ENCODE peak calls at places on chromosomes 11 and 22, in eight cellular contexts. One of them, this sample, is unnamed.

GRCh38 chr22:24758164-24758799 is 16.2 kb downstream of the PIWIL3 start:
- DNase-seq in mucosa of descending colon: no peak
- DNase-seq in PC-3: peak; percentile 68
- DNase-seq in GM23338: peak; percentile 83
- DNase-seq in heart left ventricle: peak; percentile 50
- DNase-seq in OCI-LY7: peak; percentile 64
- DNase-seq in brain microvascular endothelial cell: peak; percentile 25
- DNase-seq in neuronal stem cell: peak; percentile 53
- DNase-seq in this sample: peak; percentile 68

GRCh38 chr11:80165763-80166162 is 724.9 kb upstream of the TENM4 start:
- DNase-seq in mucosa of descending colon: no peak
- DNase-seq in PC-3: peak; percentile 31
- DNase-seq in GM23338: no peak
- DNase-seq in heart left ventricle: no peak
- DNase-seq in OCI-LY7: no peak
- DNase-seq in brain microvascular endothelial cell: peak; percentile 31
- DNase-seq in neuronal stem cell: no peak
- DNase-seq in this sample: no peak

GRCh38 chr11:104060004-104060403 is 23.6 kb downstream of the DDI1 start:
- DNase-seq in mucosa of descending colon: no peak
- DNase-seq in PC-3: no peak
- DNase-seq in GM23338: no peak
- DNase-seq in heart left ventricle: no peak
- DNase-seq in OCI-LY7: no peak
- DNase-seq in brain microvascular endothelial cell: no peak
- DNase-seq in neuronal stem cell: no peak
- DNase-seq in this sample: no peak

GRCh38 chr22:25081409-25081824 is 118.2 kb upstream of the CRYBB3 start:
- DNase-seq in mucosa of descending colon: no peak
- DNase-seq in PC-3: peak; percentile 33
- DNase-seq in GM23338: peak; percentile 73
- DNase-seq in heart left ventricle: no peak
- DNase-seq in OCI-LY7: peak; percentile 47
- DNase-seq in brain microvascular endothelial cell: no peak
- DNase-seq in neuronal stem cell: no peak
- DNase-seq in this sample: peak; percentile 60

GRCh38 chr11:100686476-100686875 is 612 bp upstream of the ARHGAP42 start:
- DNase-seq in mucosa of descending colon: no peak
- DNase-seq in PC-3: no peak
- DNase-seq in GM23338: peak; percentile 73
- DNase-seq in heart left ventricle: no peak
- DNase-seq in OCI-LY7: no peak
- DNase-seq in brain microvascular endothelial cell: no peak
- DNase-seq in neuronal stem cell: no peak
- DNase-seq in this sample: no peak

GRCh38 chr11:34449013-34449412 is 10.3 kb downstream of the CAT start:
- DNase-seq in mucosa of descending colon: no peak
- DNase-seq in PC-3: no peak
- DNase-seq in GM23338: no peak
- DNase-seq in heart left ventricle: no peak
- DNase-seq in OCI-LY7: peak; percentile 39
- DNase-seq in brain microvascular endothelial cell: peak; percentile 10
- DNase-seq in neuronal stem cell: no peak
- DNase-seq in this sample: no peak

GRCh38 chr11:122755409-122755808 is 82.9 kb upstream of the CRTAM start:
- DNase-seq in mucosa of descending colon: no peak
- DNase-seq in PC-3: no peak
- DNase-seq in GM23338: no peak
- DNase-seq in heart left ventricle: no peak
- DNase-seq in OCI-LY7: no peak
- DNase-seq in brain microvascular endothelial cell: no peak
- DNase-seq in neuronal stem cell: no peak
- DNase-seq in this sample: no peak

GRCh38 chr11:79100093-79100704 is 340.6 kb downstream of the TENM4 start:
- DNase-seq in mucosa of descending colon: no peak
- DNase-seq in PC-3: peak; percentile 80
- DNase-seq in GM23338: peak; percentile 78
- DNase-seq in heart left ventricle: no peak
- DNase-seq in OCI-LY7: peak; percentile 53
- DNase-seq in brain microvascular endothelial cell: peak; percentile 33
- DNase-seq in neuronal stem cell: no peak
- DNase-seq in this sample: peak; percentile 73

GRCh38 chr11:110123003-110123402 is 29.8 kb downstream of the ZC3H12C start:
- DNase-seq in mucosa of descending colon: no peak
- DNase-seq in PC-3: no peak
- DNase-seq in GM23338: peak; percentile 6
- DNase-seq in heart left ventricle: no peak
- DNase-seq in OCI-LY7: no peak
- DNase-seq in brain microvascular endothelial cell: peak; percentile 68
- DNase-seq in neuronal stem cell: no peak
- DNase-seq in this sample: no peak

GRCh38 chr22:40009231-40009769 is 14.5 kb downstream of the FAM83F start:
- DNase-seq in mucosa of descending colon: peak; percentile 52
- DNase-seq in PC-3: peak; percentile 57
- DNase-seq in GM23338: peak; percentile 88
- DNase-seq in heart left ventricle: no peak
- DNase-seq in OCI-LY7: no peak
- DNase-seq in brain microvascular endothelial cell: peak; percentile 15
- DNase-seq in neuronal stem cell: peak; percentile 83
- DNase-seq in this sample: no peak

GRCh38 chr11:67250059-67251043 is 15.9 kb upstream of the GRK2 start:
- DNase-seq in mucosa of descending colon: no peak
- DNase-seq in PC-3: no peak
- DNase-seq in GM23338: no peak
- DNase-seq in heart left ventricle: no peak
- DNase-seq in OCI-LY7: no peak
- DNase-seq in brain microvascular endothelial cell: no peak
- DNase-seq in neuronal stem cell: no peak
- DNase-seq in this sample: no peak

GRCh38 chr11:126483796-126484195 is 128.3 kb downstream of the ST3GAL4 start:
- DNase-seq in mucosa of descending colon: peak; percentile 4
- DNase-seq in PC-3: no peak
- DNase-seq in GM23338: no peak
- DNase-seq in heart left ventricle: no peak
- DNase-seq in OCI-LY7: no peak
- DNase-seq in brain microvascular endothelial cell: no peak
- DNase-seq in neuronal stem cell: peak; percentile 18
- DNase-seq in this sample: no peak

GRCh38 chr11:33545941-33546340 is 154.7 kb downstream of the C11orf91 start:
- DNase-seq in mucosa of descending colon: no peak
- DNase-seq in PC-3: peak; percentile 27
- DNase-seq in GM23338: no peak
- DNase-seq in heart left ventricle: no peak
- DNase-seq in OCI-LY7: no peak
- DNase-seq in brain microvascular endothelial cell: no peak
- DNase-seq in neuronal stem cell: no peak
- DNase-seq in this sample: no peak

GRCh38 chr22:48940988-48941902 is 886.4 kb downstream of the BRD1 start:
- DNase-seq in mucosa of descending colon: no peak
- DNase-seq in PC-3: no peak
- DNase-seq in GM23338: no peak
- DNase-seq in heart left ventricle: no peak
- DNase-seq in OCI-LY7: no peak
- DNase-seq in brain microvascular endothelial cell: no peak
- DNase-seq in neuronal stem cell: no peak
- DNase-seq in this sample: no peak

GRCh38 chr11:116454020-116454645 is 318.7 kb downstream of the BUD13 start:
- DNase-seq in mucosa of descending colon: no peak
- DNase-seq in PC-3: peak; percentile 52
- DNase-seq in GM23338: peak; percentile 80
- DNase-seq in heart left ventricle: peak; percentile 39
- DNase-seq in OCI-LY7: peak; percentile 41
- DNase-seq in brain microvascular endothelial cell: peak; percentile 31
- DNase-seq in neuronal stem cell: no peak
- DNase-seq in this sample: peak; percentile 69

GRCh38 chr22:42979606-42980005 is 35.3 kb downstream of the PACSIN2 start:
- DNase-seq in mucosa of descending colon: no peak
- DNase-seq in PC-3: no peak
- DNase-seq in GM23338: no peak
- DNase-seq in heart left ventricle: no peak
- DNase-seq in OCI-LY7: no peak
- DNase-seq in brain microvascular endothelial cell: no peak
- DNase-seq in neuronal stem cell: no peak
- DNase-seq in this sample: no peak

GRCh38 chr22:45341503-45341902 is 31.8 kb downstream of the FAM118A start:
- DNase-seq in mucosa of descending colon: no peak
- DNase-seq in PC-3: no peak
- DNase-seq in GM23338: no peak
- DNase-seq in heart left ventricle: no peak
- DNase-seq in OCI-LY7: no peak
- DNase-seq in brain microvascular endothelial cell: no peak
- DNase-seq in neuronal stem cell: no peak
- DNase-seq in this sample: no peak

DNA sequence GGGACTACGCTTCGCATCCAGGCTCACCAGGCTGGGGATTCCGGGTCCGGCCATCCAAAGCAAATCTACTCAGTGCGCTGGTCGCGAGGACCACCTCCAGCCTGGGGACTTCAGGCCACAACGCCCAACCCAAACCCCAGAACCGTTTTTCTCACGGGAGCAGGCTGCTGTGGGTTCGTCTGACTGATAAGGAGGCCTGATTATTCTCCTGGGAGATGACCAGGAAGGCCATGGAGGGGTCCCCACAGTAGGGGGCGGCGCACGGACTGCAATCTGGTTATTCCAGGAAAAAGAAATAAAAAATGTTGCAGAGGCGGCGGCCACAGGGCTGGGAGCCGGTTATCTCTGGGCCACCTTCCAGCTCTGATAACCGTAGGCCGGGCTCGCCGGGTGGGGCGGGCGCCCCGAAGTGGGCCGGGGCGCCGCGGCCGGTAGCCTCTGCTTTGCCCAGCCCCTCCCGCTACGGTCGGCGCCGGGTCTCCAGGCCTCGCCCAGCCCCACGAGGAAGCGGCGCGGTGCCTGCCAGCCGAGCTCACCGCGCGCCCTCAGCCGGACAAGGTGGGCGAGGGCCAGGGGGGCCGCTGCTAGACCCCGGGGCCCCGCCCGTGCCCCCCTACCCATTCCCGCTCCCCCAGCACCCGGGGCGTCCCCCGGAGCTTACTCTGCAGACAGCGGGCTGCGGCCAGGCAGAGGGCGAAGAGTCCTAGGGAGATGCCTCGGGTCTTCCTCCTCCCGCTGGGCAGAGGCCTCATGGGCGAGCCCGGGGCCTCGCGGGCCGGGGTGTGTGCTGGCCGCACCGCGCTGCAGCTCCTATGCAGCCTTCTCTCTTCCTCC is 450 bp downstream of the VSTM5 start:
- DNase-seq in mucosa of descending colon: peak; percentile 70
- DNase-seq in PC-3: peak; percentile 30
- DNase-seq in GM23338: peak; percentile 66
- DNase-seq in heart left ventricle: no peak
- DNase-seq in OCI-LY7: no peak
- DNase-seq in brain microvascular endothelial cell: no peak
- DNase-seq in neuronal stem cell: peak; percentile 5
- DNase-seq in this sample: peak; percentile 55
- H3K4me3 ChIP-seq in mucosa of descending colon: no peak overlapping the region
- H3K4me3 ChIP-seq in PC-3: peak overlapping the region; percentile 81
- H3K4me3 ChIP-seq in GM23338: peak overlapping the region; percentile 60
- H3K4me3 ChIP-seq in heart left ventricle: peak overlapping the region; percentile 54
- H3K4me3 ChIP-seq in OCI-LY7: no peak overlapping the region
- H3K4me3 ChIP-seq in brain microvascular endothelial cell: peak overlapping the region; percentile 47
- H3K4me3 ChIP-seq in neuronal stem cell: no peak overlapping the region
- H3K4me3 ChIP-seq in this sample: peak overlapping the region; percentile 45

DNA sequence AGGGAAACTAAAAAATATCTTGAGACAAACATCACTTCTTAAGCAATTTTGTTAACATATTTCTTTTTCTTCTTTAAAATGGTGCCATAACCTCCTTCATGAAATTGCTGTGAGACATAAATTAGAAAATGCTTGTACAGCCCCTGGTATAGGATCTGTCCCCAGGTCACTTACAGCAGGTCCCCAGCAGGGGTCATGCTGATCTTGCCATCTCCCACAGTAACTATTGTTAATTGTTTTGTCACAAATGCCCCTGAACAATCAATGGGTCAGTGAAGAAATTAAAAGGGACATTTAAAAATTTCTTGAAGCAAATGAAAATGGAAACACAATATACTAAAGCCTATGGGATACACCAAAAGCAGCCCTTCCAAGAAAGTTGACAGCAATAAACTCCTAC is 99.8 kb upstream of the OR4B1 start:
- DNase-seq in mucosa of descending colon: no peak
- DNase-seq in PC-3: no peak
- DNase-seq in GM23338: peak; percentile 59
- DNase-seq in heart left ventricle: no peak
- DNase-seq in OCI-LY7: peak; percentile 45
- DNase-seq in brain microvascular endothelial cell: no peak
- DNase-seq in neuronal stem cell: no peak
- DNase-seq in this sample: peak; percentile 34
- H3K36me3 ChIP-seq in mucosa of descending colon: no peaks in the 10 kb centered on the region
- H3K36me3 ChIP-seq in PC-3: peaks cover 29% of the 10 kb centered on the region
- H3K36me3 ChIP-seq in GM23338: no peaks in the 10 kb centered on the region
- H3K36me3 ChIP-seq in heart left ventricle: peaks cover 38% of the 10 kb centered on the region
- H3K36me3 ChIP-seq in OCI-LY7: peaks cover 47% of the 10 kb centered on the region
- H3K36me3 ChIP-seq in brain microvascular endothelial cell: peaks cover 6% of the 10 kb centered on the region
- H3K36me3 ChIP-seq in neuronal stem cell: peaks cover 3% of the 10 kb centered on the region
- H3K36me3 ChIP-seq in this sample: no peaks in the 10 kb centered on the region

DNA sequence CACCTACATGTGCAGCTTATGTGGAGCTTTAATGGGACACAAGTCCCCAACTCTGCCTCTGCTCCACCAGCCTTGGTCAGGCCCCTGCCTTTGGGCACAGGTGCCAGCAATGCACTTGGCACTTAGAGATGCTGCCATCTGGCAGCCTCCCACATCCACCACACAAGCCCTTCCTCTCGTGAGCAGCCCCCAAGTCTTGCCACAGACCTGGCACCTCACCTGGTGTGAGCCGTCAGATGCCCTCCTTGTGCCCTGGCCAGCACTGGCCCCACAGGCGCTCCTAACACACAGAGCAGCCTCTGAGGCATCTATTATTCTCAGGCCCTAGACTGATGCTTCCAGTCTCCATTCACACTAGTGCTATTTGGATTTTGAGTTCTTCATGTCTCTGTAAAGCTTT is 24.5 kb upstream of the SERPIND1 start:
- DNase-seq in mucosa of descending colon: peak; percentile 37
- DNase-seq in PC-3: no peak
- DNase-seq in GM23338: no peak
- DNase-seq in heart left ventricle: no peak
- DNase-seq in OCI-LY7: no peak
- DNase-seq in brain microvascular endothelial cell: no peak
- DNase-seq in neuronal stem cell: no peak
- DNase-seq in this sample: no peak
- H3K4me3 ChIP-seq in mucosa of descending colon: no peak overlapping the region
- H3K4me3 ChIP-seq in PC-3: no peak overlapping the region
- H3K4me3 ChIP-seq in GM23338: no peak overlapping the region
- H3K4me3 ChIP-seq in heart left ventricle: no peak overlapping the region
- H3K4me3 ChIP-seq in OCI-LY7: no peak overlapping the region
- H3K4me3 ChIP-seq in brain microvascular endothelial cell: no peak overlapping the region
- H3K4me3 ChIP-seq in neuronal stem cell: no peak overlapping the region
- H3K4me3 ChIP-seq in this sample: no peak overlapping the region

GRCh38 chr11:12172493-12173013 is 62.2 kb downstream of the MICAL2 start:
- DNase-seq in mucosa of descending colon: no peak
- DNase-seq in PC-3: no peak
- DNase-seq in GM23338: no peak
- DNase-seq in heart left ventricle: no peak
- DNase-seq in OCI-LY7: no peak
- DNase-seq in brain microvascular endothelial cell: no peak
- DNase-seq in neuronal stem cell: no peak
- DNase-seq in this sample: peak; percentile 38
- H3K36me3 ChIP-seq in mucosa of descending colon: no peaks in the 10 kb centered on the region
- H3K36me3 ChIP-seq in PC-3: peaks cover 12% of the 10 kb centered on the region
- H3K36me3 ChIP-seq in GM23338: no peaks in the 10 kb centered on the region
- H3K36me3 ChIP-seq in heart left ventricle: peaks cover 6% of the 10 kb centered on the region
- H3K36me3 ChIP-seq in OCI-LY7: no peaks in the 10 kb centered on the region
- H3K36me3 ChIP-seq in brain microvascular endothelial cell: peaks cover 52% of the 10 kb centered on the region
- H3K36me3 ChIP-seq in neuronal stem cell: peaks cover 3% of the 10 kb centered on the region
- H3K36me3 ChIP-seq in this sample: peaks cover 5% of the 10 kb centered on the region

GRCh38 chr11:16960250-16960649 is 54.0 kb downstream of the PLEKHA7 start:
- DNase-seq in mucosa of descending colon: no peak
- DNase-seq in PC-3: no peak
- DNase-seq in GM23338: no peak
- DNase-seq in heart left ventricle: no peak
- DNase-seq in OCI-LY7: no peak
- DNase-seq in brain microvascular endothelial cell: no peak
- DNase-seq in neuronal stem cell: no peak
- DNase-seq in this sample: no peak
- H3K4me3 ChIP-seq in mucosa of descending colon: no peak overlapping the region
- H3K4me3 ChIP-seq in PC-3: no peak overlapping the region
- H3K4me3 ChIP-seq in GM23338: no peak overlapping the region
- H3K4me3 ChIP-seq in heart left ventricle: no peak overlapping the region
- H3K4me3 ChIP-seq in OCI-LY7: no peak overlapping the region
- H3K4me3 ChIP-seq in brain microvascular endothelial cell: no peak overlapping the region
- H3K4me3 ChIP-seq in neuronal stem cell: no peak overlapping the region
- H3K4me3 ChIP-seq in this sample: no peak overlapping the region